ENCODE peak calls at places on chromosomes 16 and 17, in seven cellular contexts. G is midbrain; E is NCI-H460; W is activated CD8-positive, alpha-beta T cell treated with anti-CD3 and anti-CD28 coated beads, Interleukin-2, amount 10 ng/mL, durations not matched to agents 7 days and 5 days; T is pulmonary artery endothelial cell; Q is AG08395; O is ovary. X is an unnamed sample.
A peak's percentile ranks its signal among the peaks of the same experiment; 100 is the strongest.

GRCh38 chr17:39167492-39167891 is 1.5 kb upstream of the ARL5C start:
- DNase-seq in E (no peak), G (peak; percentile 41), W (peak; percentile 45), T (no peak), Q (no peak), O (no peak), X (no peak)

GRCh38 chr16:73057369-73058210 is 9.7 kb upstream of the ZFHX3 start:
- DNase-seq in W (no peak), E (no peak), G (no peak), O (peak; percentile 61), Q (peak; percentile 38), T (no peak), X (no peak)

GRCh38 chr17:38559880-38560230 is 45.9 kb downstream of the SRCIN1 start:
- DNase-seq in Q (no peak), T (no peak), E (no peak), G (no peak), W (no peak), O (no peak), X (no peak)

GRCh38 chr17:19247423-19247822 is 10.3 kb downstream of the EPN2 start:
- DNase-seq in G (no peak), W (no peak), E (no peak), O (no peak), Q (no peak), T (no peak), X (no peak)

GRCh38 chr17:59149841-59150511 is 5.0 kb downstream of the SKA2 start:
- DNase-seq in Q (no peak), E (no peak), W (peak; percentile 51), T (no peak), O (no peak), G (no peak), X (no peak)

GRCh38 chr17:18904482-18904881 is 46.6 kb downstream of the PRPSAP2 start:
- DNase-seq in E (no peak), T (no peak), Q (no peak), O (no peak), G (no peak), W (no peak), X (no peak)

GRCh38 chr16:85350146-85350728 is 238.0 kb upstream of the CIBAR2 start:
- DNase-seq in W (no peak), Q (no peak), O (no peak), G (no peak), T (no peak), E (no peak), X (no peak)

GRCh38 chr16:30758988-30759461 is 2.8 kb downstream of the CFAP119 start:
- DNase-seq in W (no peak), O (peak; percentile 16), E (no peak), Q (no peak), T (no peak), G (no peak), X (no peak)

GRCh38 chr17:55783684-55784245 is 32.9 kb downstream of the PCTP start:
- DNase-seq in T (no peak), Q (peak; percentile 74), O (no peak), G (no peak), E (no peak), W (no peak), X (no peak)

GRCh38 chr17:50687200-50688066 is 20.3 kb downstream of the ANKRD40 start:
- DNase-seq in G (no peak), T (no peak), O (peak; percentile 81), Q (no peak), E (no peak), W (no peak), X (no peak)

GRCh38 chr16:69223882-69224281 is 36.9 kb downstream of the SNTB2 start:
- DNase-seq in G (no peak), T (no peak), Q (peak; percentile 23), W (no peak), O (no peak), E (no peak), X (no peak)

GRCh38 chr16:23079683-23080221 is 69.5 kb downstream of the USP31 start:
- DNase-seq in O (no peak), W (no peak), E (no peak), Q (no peak), G (no peak), T (peak; percentile 35), X (no peak)

GRCh38 chr16:50985733-50986132 is 165.3 kb downstream of the SALL1 start:
- DNase-seq in E (no peak), G (no peak), W (no peak), O (no peak), Q (no peak), T (no peak), X (no peak)

GRCh38 chr17:78665952-78666920 is 89.0 kb upstream of the DNAH17 start:
- DNase-seq in W (peak; percentile 72), E (no peak), Q (peak; percentile 35), T (peak; percentile 62), G (peak; percentile 23), O (no peak), X (peak; percentile 74)

GRCh38 chr17:65583921-65584603 is 22.6 kb upstream of the AXIN2 start:
- DNase-seq in O (no peak), T (no peak), W (no peak), E (no peak), Q (no peak), G (peak; percentile 48), X (no peak)

GRCh38 chr17:81306898-81307510 is 11.9 kb upstream of the SLC38A10 start:
- DNase-seq in W (no peak), E (no peak), T (no peak), Q (no peak), G (no peak), O (no peak), X (no peak)

GRCh38 chr16:87391950-87392822 is at the start of gene MAP1LC3B:
- DNase-seq in G (peak; percentile 96), Q (peak; percentile 98), W (peak; percentile 96), E (peak; percentile 90), T (peak; percentile 84), O (peak; percentile 100), X (peak; percentile 99)

GRCh38 chr16:9151074-9151473 is 59.6 kb downstream of the HAPSTR1 start:
- DNase-seq in G (no peak), E (no peak), T (no peak), Q (no peak), O (no peak), W (no peak), X (no peak)

GRCh38 chr17:57599271-57600045 is 145.6 kb downstream of the CCDC182 start:
- DNase-seq in O (no peak), W (peak; percentile 45), G (no peak), Q (no peak), E (no peak), T (no peak), X (peak; percentile 28)

GRCh38 chr17:14361470-14361869 is 60.6 kb downstream of the HS3ST3B1 start:
- DNase-seq in E (no peak), O (no peak), T (no peak), Q (no peak), G (no peak), W (no peak), X (no peak)

GRCh38 chr16:87210949-87211348 is 106.2 kb downstream of the C16orf95 start:
- DNase-seq in T (no peak), G (no peak), O (no peak), E (no peak), W (no peak), Q (peak; percentile 33), X (no peak)

GRCh38 chr16:67176662-67177061 is 6.3 kb downstream of the NOL3 start:
- DNase-seq in W (no peak), T (no peak), O (peak; percentile 40), Q (no peak), E (no peak), G (no peak), X (no peak)

GRCh38 chr17:77527836-77528505 is 387.2 kb downstream of the SEC14L1 start:
- DNase-seq in O (no peak), T (no peak), E (no peak), G (no peak), Q (no peak), W (no peak), X (no peak)

GRCh38 chr16:66930189-66930588 is 4.0 kb downstream of the CIAO2B start:
- DNase-seq in G (no peak), Q (peak; percentile 17), T (no peak), E (no peak), O (no peak), W (no peak), X (no peak)

GRCh38 chr17:46977750-46978488 is 1.1 kb downstream of the RPRML start:
- DNase-seq in T (no peak), G (no peak), Q (no peak), O (no peak), E (no peak), W (no peak), X (no peak)

GRCh38 chr16:72932677-72933335 is 115.1 kb downstream of the ZFHX3 start:
- DNase-seq in E (no peak), Q (no peak), W (no peak), G (no peak), T (no peak), O (no peak), X (no peak)

GRCh38 chr17:12665263-12666210 is at the start of gene MYOCD:
- DNase-seq in Q (peak; percentile 29), E (peak; percentile 3), T (no peak), G (no peak), O (peak; percentile 64), W (no peak), X (no peak)

GRCh38 chr17:6752068-6752909 is 3.6 kb upstream of the XAF1 start:
- DNase-seq in E (peak; percentile 9), W (no peak), Q (peak; percentile 97), T (peak; percentile 84), G (peak; percentile 27), O (peak; percentile 50), X (no peak)

GRCh38 chr16:88423448-88423850 is 29.6 kb upstream of the ZFPM1 start:
- DNase-seq in W (no peak), G (no peak), T (no peak), Q (no peak), E (no peak), O (no peak), X (no peak)

GRCh38 chr17:70454908-70455307 is 285.6 kb downstream of the KCNJ2 start:
- DNase-seq in Q (no peak), T (no peak), W (no peak), O (no peak), G (no peak), E (no peak), X (no peak)

X was measured in central memory CD4-positive, alpha-beta T cell.